ENCODE peak calls at places on chromosomes 4 and X, in ten cellular contexts. L is cardiac muscle cell, D is upper lobe of left lung, W is adipocyte, J is OCI-LY7, F is left ventricle myocardium inferior, T is heart left ventricle, E is MM.1S, C is adrenal gland, Y is HepG2. X is an unnamed sample.

GRCh38 chr4:100095729-100096595 is 94.3 kb downstream of the DDIT4L start:
- DNase-seq in L (peak; percentile 71), D (peak; percentile 68), W (peak; percentile 92), J (peak; percentile 53), F (peak; percentile 52), T (peak; percentile 73), E (peak; percentile 63), C (peak; percentile 75), Y (peak; percentile 54), X (peak; percentile 62)

GRCh38 chr4:85928775-85929585 is 430.9 kb downstream of the MAPK10 start:
- DNase-seq in L (no peak), D (peak; percentile 53), W (peak; percentile 7), J (no peak), F (no peak), T (no peak), E (no peak), C (no peak), Y (peak; percentile 54), X (no peak)

GRCh38 chr4:109719604-109720003 is 10.3 kb downstream of the PLA2G12A start:
- DNase-seq in L (no peak), D (no peak), W (no peak), J (no peak), F (no peak), T (no peak), E (no peak), C (no peak), Y (no peak), X (no peak)

GRCh38 chr4:137421796-137422195 is 110.5 kb downstream of the PCDH18 start:
- DNase-seq in L (no peak), D (no peak), W (peak; percentile 18), J (no peak), F (no peak), T (no peak), E (no peak), C (no peak), Y (no peak), X (no peak)

GRCh38 chr4:17030543-17030942 is 132.1 kb upstream of the LDB2 start:
- DNase-seq in L (no peak), D (no peak), W (peak; percentile 78), J (no peak), F (no peak), T (no peak), E (no peak), C (no peak), Y (no peak), X (peak; percentile 35)

GRCh38 chrX:151365579-151365978 is 31.4 kb upstream of the VMA21 start:
- DNase-seq in L (no peak), D (no peak), W (no peak), J (no peak), F (no peak), T (no peak), E (no peak), C (no peak), Y (no peak), X (no peak)

GRCh38 chr4:87239821-87240220 is 19.4 kb upstream of the KLHL8 start:
- DNase-seq in L (no peak), D (no peak), W (no peak), J (no peak), F (no peak), T (no peak), E (no peak), C (no peak), Y (no peak), X (no peak)

GRCh38 chr4:7812191-7812860 is 127.3 kb downstream of the AFAP1 start:
- DNase-seq in L (no peak), D (no peak), W (no peak), J (no peak), F (no peak), T (no peak), E (no peak), C (no peak), Y (no peak), X (no peak)

GRCh38 chr4:178745203-178745602 is 1303.0 kb upstream of the AGA start:
- DNase-seq in L (no peak), D (no peak), W (peak; percentile 30), J (no peak), F (no peak), T (no peak), E (no peak), C (no peak), Y (no peak), X (no peak)

GRCh38 chrX:26574208-26574607 is 358.2 kb downstream of the MAGEB5 start:
- DNase-seq in L (no peak), D (no peak), W (no peak), J (no peak), F (no peak), T (no peak), E (no peak), C (no peak), Y (no peak), X (no peak)

GRCh38 chrX:15549189-15550012 is 48.8 kb downstream of the BMX start:
- DNase-seq in L (no peak), D (no peak), W (no peak), J (no peak), F (no peak), T (no peak), E (no peak), C (no peak), Y (no peak), X (no peak)

GRCh38 chr4:11471613-11472012 is 42.9 kb upstream of the HS3ST1 start:
- DNase-seq in L (no peak), D (peak; percentile 34), W (no peak), J (no peak), F (no peak), T (no peak), E (peak; percentile 90), C (peak; percentile 21), Y (no peak), X (no peak)

GRCh38 chr4:48780867-48781219 is 764 bp upstream of the FRYL start:
- DNase-seq in L (no peak), D (no peak), W (peak; percentile 78), J (peak; percentile 49), F (no peak), T (no peak), E (peak; percentile 22), C (peak; percentile 55), Y (peak; percentile 31), X (peak; percentile 30)

GRCh38 chrX:65871671-65872311 is 168.1 kb downstream of the VSIG4 start:
- DNase-seq in L (no peak), D (no peak), W (no peak), J (peak; percentile 20), F (no peak), T (no peak), E (peak; percentile 19), C (no peak), Y (peak; percentile 41), X (no peak)

GRCh38 chrX:63349307-63349706 is 1.8 kb downstream of the SPIN4 start:
- DNase-seq in L (peak; percentile 4), D (no peak), W (peak; percentile 10), J (peak; percentile 27), F (no peak), T (no peak), E (no peak), C (no peak), Y (no peak), X (no peak)

GRCh38 chrX:9749141-9749540 is 16.5 kb downstream of the GPR143 start:
- DNase-seq in L (no peak), D (no peak), W (no peak), J (no peak), F (no peak), T (no peak), E (no peak), C (no peak), Y (no peak), X (no peak)

GRCh38 chr4:10029403-10029802 is 8.1 kb upstream of the SLC2A9 start:
- DNase-seq in L (no peak), D (no peak), W (no peak), J (no peak), F (no peak), T (no peak), E (no peak), C (no peak), Y (no peak), X (no peak)

GRCh38 chrX:110037181-110037580 is 34.3 kb downstream of the TMEM164 start:
- DNase-seq in L (no peak), D (no peak), W (no peak), J (no peak), F (no peak), T (no peak), E (no peak), C (peak; percentile 17), Y (no peak), X (no peak)

DNA sequence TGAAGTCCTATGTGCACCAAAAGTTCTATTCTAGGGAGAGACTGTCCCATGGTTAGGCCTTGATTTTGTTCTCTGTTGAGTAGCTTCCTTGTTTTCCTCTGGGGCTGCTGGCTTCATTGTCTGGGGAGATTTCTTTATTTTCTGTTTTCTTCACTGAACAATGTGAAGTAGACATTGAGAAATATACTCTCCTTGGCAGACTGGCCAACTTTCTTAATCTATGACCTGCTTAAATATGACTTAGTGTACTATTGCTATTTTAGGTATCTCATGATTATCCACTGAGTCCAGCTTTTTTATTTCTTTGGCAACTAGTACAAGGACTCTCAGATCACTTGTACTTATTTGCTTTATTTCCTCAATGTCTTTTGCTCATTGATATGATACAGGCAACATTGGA is 1594.6 kb downstream of the ARAP2 start:
- DNase-seq in L (no peak), D (no peak), W (no peak), J (no peak), F (no peak), T (no peak), E (no peak), C (no peak), Y (no peak), X (no peak)
- H3K36me3 ChIP-seq in L (no peaks in the 10 kb centered on the region), D (no peaks in the 10 kb centered on the region), W (no peaks in the 10 kb centered on the region), J (no peaks in the 10 kb centered on the region), F (no peaks in the 10 kb centered on the region), T (no peaks in the 10 kb centered on the region), E (no peaks in the 10 kb centered on the region), C (no peaks in the 10 kb centered on the region), Y (no peaks in the 10 kb centered on the region), X (no peaks in the 10 kb centered on the region)

DNA sequence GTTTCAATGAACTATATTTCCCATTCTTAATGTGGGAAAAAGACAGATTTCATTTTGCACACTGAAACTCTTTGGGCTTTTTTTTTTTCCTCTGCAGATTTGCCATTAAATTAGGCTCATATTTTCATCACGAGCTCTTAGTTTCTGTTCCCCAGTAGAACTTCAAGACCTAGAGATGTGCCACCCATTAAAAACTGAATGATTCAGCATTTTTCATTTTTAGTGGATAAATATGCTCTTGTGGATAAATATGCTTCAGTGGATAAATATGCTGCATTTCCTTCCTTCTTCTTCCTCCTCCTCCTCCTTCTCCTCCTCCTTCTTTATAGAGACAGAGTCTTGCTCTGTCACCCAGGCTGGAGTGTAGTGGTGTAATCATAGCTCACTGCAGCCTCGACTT is 322.4 kb upstream of the PRKX start:
- DNase-seq in L (no peak), D (no peak), W (no peak), J (no peak), F (no peak), T (no peak), E (peak; percentile 8), C (no peak), Y (no peak), X (no peak)
- H3K36me3 ChIP-seq in L (no peaks in the 10 kb centered on the region), D (no peaks in the 10 kb centered on the region), W (no peaks in the 10 kb centered on the region), J (no peaks in the 10 kb centered on the region), F (no peaks in the 10 kb centered on the region), T (no peaks in the 10 kb centered on the region), E (no peaks in the 10 kb centered on the region), C (no peaks in the 10 kb centered on the region), Y (no peaks in the 10 kb centered on the region), X (no peaks in the 10 kb centered on the region)

GRCh38 chrX:53000447-53001208 is 42.3 kb upstream of the FAM156A start:
- DNase-seq in L (no peak), D (no peak), W (no peak), J (peak; percentile 16), F (no peak), T (no peak), E (no peak), C (no peak), Y (no peak), X (no peak)
- H3K36me3 ChIP-seq in L (no peaks in the 10 kb centered on the region), D (no peaks in the 10 kb centered on the region), W (no peaks in the 10 kb centered on the region), J (no peaks in the 10 kb centered on the region), F (no peaks in the 10 kb centered on the region), T (no peaks in the 10 kb centered on the region), E (no peaks in the 10 kb centered on the region), C (no peaks in the 10 kb centered on the region), Y (no peaks in the 10 kb centered on the region), X (no peaks in the 10 kb centered on the region)

GRCh38 chr4:80036306-80036705 is 36.7 kb downstream of the ANTXR2 start:
- DNase-seq in L (no peak), D (no peak), W (no peak), J (no peak), F (no peak), T (peak; percentile 38), E (no peak), C (no peak), Y (no peak), X (no peak)
- H3K36me3 ChIP-seq in L (peaks cover 17% of the 10 kb centered on the region), D (no peaks in the 10 kb centered on the region), W (peaks cover 58% of the 10 kb centered on the region), J (no peaks in the 10 kb centered on the region), F (peaks cover 8% of the 10 kb centered on the region), T (peaks cover 28% of the 10 kb centered on the region), E (no peaks in the 10 kb centered on the region), C (peaks cover 11% of the 10 kb centered on the region), Y (no peaks in the 10 kb centered on the region), X (no peaks in the 10 kb centered on the region)